ENCODE peak calls at places on chromosomes 2 and 18, in ten cellular contexts. One of them, this sample, is unnamed.

GRCh38 chr2:101305492-101306123 is 2.9 kb downstream of the RNF149 start:
- DNase-seq in lower lobe of right lung: no peak
- DNase-seq in K562: peak
- DNase-seq in epithelial cell of esophagus: peak
- DNase-seq in HL-60: no peak
- DNase-seq in HCT116: no peak
- DNase-seq in foreskin fibroblast: peak
- DNase-seq in hepatocyte: peak
- DNase-seq in endothelial cell of umbilical vein: peak
- DNase-seq in HFF-Myc: no peak
- DNase-seq in this sample: no peak

GRCh38 chr2:9214866-9215265 is 8.3 kb downstream of the ASAP2 start:
- DNase-seq in lower lobe of right lung: no peak
- DNase-seq in K562: no peak
- DNase-seq in epithelial cell of esophagus: no peak
- DNase-seq in HL-60: no peak
- DNase-seq in HCT116: no peak
- DNase-seq in foreskin fibroblast: no peak
- DNase-seq in hepatocyte: no peak
- DNase-seq in endothelial cell of umbilical vein: no peak
- DNase-seq in HFF-Myc: no peak
- DNase-seq in this sample: no peak

GRCh38 chr2:181038796-181039195 is 58.4 kb downstream of the UBE2E3 start:
- DNase-seq in lower lobe of right lung: no peak
- DNase-seq in K562: no peak
- DNase-seq in epithelial cell of esophagus: no peak
- DNase-seq in HL-60: no peak
- DNase-seq in HCT116: no peak
- DNase-seq in foreskin fibroblast: peak
- DNase-seq in hepatocyte: no peak
- DNase-seq in endothelial cell of umbilical vein: no peak
- DNase-seq in HFF-Myc: no peak
- DNase-seq in this sample: no peak

GRCh38 chr2:45533771-45534170 is 77.3 kb downstream of the SRBD1 start:
- DNase-seq in lower lobe of right lung: no peak
- DNase-seq in K562: no peak
- DNase-seq in epithelial cell of esophagus: no peak
- DNase-seq in HL-60: no peak
- DNase-seq in HCT116: no peak
- DNase-seq in foreskin fibroblast: peak
- DNase-seq in hepatocyte: no peak
- DNase-seq in endothelial cell of umbilical vein: no peak
- DNase-seq in HFF-Myc: peak
- DNase-seq in this sample: no peak

GRCh38 chr2:187509667-187510417 is 44.4 kb downstream of the TFPI start:
- DNase-seq in lower lobe of right lung: no peak
- DNase-seq in K562: peak
- DNase-seq in epithelial cell of esophagus: no peak
- DNase-seq in HL-60: no peak
- DNase-seq in HCT116: no peak
- DNase-seq in foreskin fibroblast: no peak
- DNase-seq in hepatocyte: no peak
- DNase-seq in endothelial cell of umbilical vein: no peak
- DNase-seq in HFF-Myc: no peak
- DNase-seq in this sample: no peak

GRCh38 chr2:224520064-224520463 is 65.1 kb downstream of the CUL3 start:
- DNase-seq in lower lobe of right lung: no peak
- DNase-seq in K562: no peak
- DNase-seq in epithelial cell of esophagus: peak
- DNase-seq in HL-60: no peak
- DNase-seq in HCT116: no peak
- DNase-seq in foreskin fibroblast: peak
- DNase-seq in hepatocyte: no peak
- DNase-seq in endothelial cell of umbilical vein: no peak
- DNase-seq in HFF-Myc: peak
- DNase-seq in this sample: peak

GRCh38 chr2:28276076-28276618 is 116.5 kb upstream of the FOSL2 start:
- DNase-seq in lower lobe of right lung: no peak
- DNase-seq in K562: peak
- DNase-seq in epithelial cell of esophagus: peak
- DNase-seq in HL-60: no peak
- DNase-seq in HCT116: peak
- DNase-seq in foreskin fibroblast: peak
- DNase-seq in hepatocyte: peak
- DNase-seq in endothelial cell of umbilical vein: peak
- DNase-seq in HFF-Myc: peak
- DNase-seq in this sample: peak

GRCh38 chr18:74635202-74635969 is 37.7 kb downstream of the ZNF407 start:
- DNase-seq in lower lobe of right lung: peak
- DNase-seq in K562: no peak
- DNase-seq in epithelial cell of esophagus: no peak
- DNase-seq in HL-60: no peak
- DNase-seq in HCT116: no peak
- DNase-seq in foreskin fibroblast: no peak
- DNase-seq in hepatocyte: peak
- DNase-seq in endothelial cell of umbilical vein: no peak
- DNase-seq in HFF-Myc: no peak
- DNase-seq in this sample: no peak

GRCh38 chr2:61722311-61722710 is 131.5 kb downstream of the FAM161A start:
- DNase-seq in lower lobe of right lung: no peak
- DNase-seq in K562: no peak
- DNase-seq in epithelial cell of esophagus: no peak
- DNase-seq in HL-60: no peak
- DNase-seq in HCT116: no peak
- DNase-seq in foreskin fibroblast: no peak
- DNase-seq in hepatocyte: no peak
- DNase-seq in endothelial cell of umbilical vein: no peak
- DNase-seq in HFF-Myc: no peak
- DNase-seq in this sample: no peak

GRCh38 chr2:70767094-70767698 is 804 bp downstream of the ADD2 start:
- DNase-seq in lower lobe of right lung: peak
- DNase-seq in K562: peak
- DNase-seq in epithelial cell of esophagus: no peak
- DNase-seq in HL-60: no peak
- DNase-seq in HCT116: no peak
- DNase-seq in foreskin fibroblast: no peak
- DNase-seq in hepatocyte: peak
- DNase-seq in endothelial cell of umbilical vein: no peak
- DNase-seq in HFF-Myc: no peak
- DNase-seq in this sample: no peak

GRCh38 chr2:238102865-238103264 is 2.7 kb downstream of the ESPNL start:
- DNase-seq in lower lobe of right lung: no peak
- DNase-seq in K562: no peak
- DNase-seq in epithelial cell of esophagus: no peak
- DNase-seq in HL-60: no peak
- DNase-seq in HCT116: no peak
- DNase-seq in foreskin fibroblast: no peak
- DNase-seq in hepatocyte: no peak
- DNase-seq in endothelial cell of umbilical vein: no peak
- DNase-seq in HFF-Myc: no peak
- DNase-seq in this sample: no peak

GRCh38 chr2:159185401-159186130 is 100.9 kb downstream of the WDSUB1 start:
- DNase-seq in lower lobe of right lung: no peak
- DNase-seq in K562: peak
- DNase-seq in epithelial cell of esophagus: peak
- DNase-seq in HL-60: no peak
- DNase-seq in HCT116: peak
- DNase-seq in foreskin fibroblast: no peak
- DNase-seq in hepatocyte: peak
- DNase-seq in endothelial cell of umbilical vein: peak
- DNase-seq in HFF-Myc: no peak
- DNase-seq in this sample: peak

GRCh38 chr2:121647396-121647795 is 1.9 kb downstream of the CLASP1 start:
- DNase-seq in lower lobe of right lung: no peak
- DNase-seq in K562: no peak
- DNase-seq in epithelial cell of esophagus: no peak
- DNase-seq in HL-60: no peak
- DNase-seq in HCT116: no peak
- DNase-seq in foreskin fibroblast: no peak
- DNase-seq in hepatocyte: no peak
- DNase-seq in endothelial cell of umbilical vein: no peak
- DNase-seq in HFF-Myc: no peak
- DNase-seq in this sample: no peak

GRCh38 chr2:54810236-54810635 is 86.8 kb downstream of the EML6 start:
- DNase-seq in lower lobe of right lung: no peak
- DNase-seq in K562: no peak
- DNase-seq in epithelial cell of esophagus: no peak
- DNase-seq in HL-60: no peak
- DNase-seq in HCT116: no peak
- DNase-seq in foreskin fibroblast: no peak
- DNase-seq in hepatocyte: no peak
- DNase-seq in endothelial cell of umbilical vein: no peak
- DNase-seq in HFF-Myc: no peak
- DNase-seq in this sample: no peak

GRCh38 chr18:58953627-58954026 is 89.0 kb downstream of the ZNF532 start:
- DNase-seq in lower lobe of right lung: no peak
- DNase-seq in K562: no peak
- DNase-seq in epithelial cell of esophagus: no peak
- DNase-seq in HL-60: no peak
- DNase-seq in HCT116: no peak
- DNase-seq in foreskin fibroblast: no peak
- DNase-seq in hepatocyte: peak
- DNase-seq in endothelial cell of umbilical vein: peak
- DNase-seq in HFF-Myc: no peak
- DNase-seq in this sample: no peak

GRCh38 chr2:145546091-145546490 is 1026.2 kb upstream of the ZEB2 start:
- DNase-seq in lower lobe of right lung: no peak
- DNase-seq in K562: no peak
- DNase-seq in epithelial cell of esophagus: peak
- DNase-seq in HL-60: no peak
- DNase-seq in HCT116: peak
- DNase-seq in foreskin fibroblast: peak
- DNase-seq in hepatocyte: no peak
- DNase-seq in endothelial cell of umbilical vein: no peak
- DNase-seq in HFF-Myc: peak
- DNase-seq in this sample: peak

DNA sequence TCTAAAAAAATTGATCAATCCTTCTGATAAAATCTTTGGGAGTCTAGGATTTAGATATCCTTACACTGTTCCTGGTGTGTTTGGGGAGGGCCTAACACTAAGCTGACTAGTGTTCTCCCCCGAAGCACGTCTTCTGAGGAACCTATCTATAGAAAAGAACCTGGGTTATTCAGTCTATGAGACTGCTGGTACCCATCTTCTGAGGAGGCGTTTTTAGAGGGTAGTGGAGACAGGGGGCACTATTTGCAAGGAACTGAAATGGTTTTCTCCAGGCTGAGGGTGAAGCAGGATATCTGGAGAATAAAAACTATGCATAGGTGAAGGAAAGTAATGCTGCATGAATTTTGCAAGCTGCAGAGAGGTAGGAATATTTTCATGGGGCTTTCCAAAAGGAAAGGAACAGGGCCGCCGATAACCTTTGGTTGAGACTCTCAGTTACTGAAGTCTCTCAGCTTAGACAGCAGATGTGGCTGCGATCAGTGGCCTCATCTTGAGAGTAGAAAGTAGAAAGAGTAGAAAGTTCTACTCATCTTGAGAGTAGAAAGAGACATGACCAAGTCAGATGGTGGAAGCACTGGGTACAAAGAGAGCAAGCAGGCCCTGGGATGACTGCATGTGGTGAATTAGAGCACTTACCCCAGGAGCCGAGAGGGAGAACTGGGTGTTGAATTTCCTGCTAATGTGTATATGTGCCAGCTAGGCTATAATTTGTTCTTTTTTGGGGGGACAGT is 31.8 kb upstream of the KCNE4 start:
- DNase-seq in lower lobe of right lung: no peak
- DNase-seq in K562: no peak
- DNase-seq in epithelial cell of esophagus: no peak
- DNase-seq in HL-60: no peak
- DNase-seq in HCT116: no peak
- DNase-seq in foreskin fibroblast: no peak
- DNase-seq in hepatocyte: no peak
- DNase-seq in endothelial cell of umbilical vein: no peak
- DNase-seq in HFF-Myc: no peak
- DNase-seq in this sample: no peak
- H3K4me3 ChIP-seq in lower lobe of right lung: no peak
- H3K4me3 ChIP-seq in K562: no peak
- H3K4me3 ChIP-seq in epithelial cell of esophagus: no peak
- H3K4me3 ChIP-seq in HL-60: no peak
- H3K4me3 ChIP-seq in HCT116: no peak
- H3K4me3 ChIP-seq in foreskin fibroblast: no peak
- H3K4me3 ChIP-seq in hepatocyte: no peak
- H3K4me3 ChIP-seq in endothelial cell of umbilical vein: no peak
- H3K4me3 ChIP-seq in HFF-Myc: no peak
- H3K4me3 ChIP-seq in this sample: no peak

GRCh38 chr2:112062894-112063293 is 7.8 kb downstream of the TMEM87B start:
- DNase-seq in lower lobe of right lung: no peak
- DNase-seq in K562: no peak
- DNase-seq in epithelial cell of esophagus: no peak
- DNase-seq in HL-60: no peak
- DNase-seq in HCT116: no peak
- DNase-seq in foreskin fibroblast: no peak
- DNase-seq in hepatocyte: no peak
- DNase-seq in endothelial cell of umbilical vein: no peak
- DNase-seq in HFF-Myc: no peak
- DNase-seq in this sample: no peak
- TF ChIP-seq CTCF in lower lobe of right lung: no peak
- TF ChIP-seq CTCF in K562: no peak
- TF ChIP-seq CTCF in epithelial cell of esophagus: no peak
- TF ChIP-seq CTCF in HL-60: no peak
- TF ChIP-seq CTCF in HCT116: no peak
- TF ChIP-seq CTCF in foreskin fibroblast: no peak
- TF ChIP-seq CTCF in hepatocyte: no peak
- TF ChIP-seq CTCF in endothelial cell of umbilical vein: no peak
- TF ChIP-seq CTCF in HFF-Myc: no peak
- TF ChIP-seq CTCF in this sample: no peak

DNA sequence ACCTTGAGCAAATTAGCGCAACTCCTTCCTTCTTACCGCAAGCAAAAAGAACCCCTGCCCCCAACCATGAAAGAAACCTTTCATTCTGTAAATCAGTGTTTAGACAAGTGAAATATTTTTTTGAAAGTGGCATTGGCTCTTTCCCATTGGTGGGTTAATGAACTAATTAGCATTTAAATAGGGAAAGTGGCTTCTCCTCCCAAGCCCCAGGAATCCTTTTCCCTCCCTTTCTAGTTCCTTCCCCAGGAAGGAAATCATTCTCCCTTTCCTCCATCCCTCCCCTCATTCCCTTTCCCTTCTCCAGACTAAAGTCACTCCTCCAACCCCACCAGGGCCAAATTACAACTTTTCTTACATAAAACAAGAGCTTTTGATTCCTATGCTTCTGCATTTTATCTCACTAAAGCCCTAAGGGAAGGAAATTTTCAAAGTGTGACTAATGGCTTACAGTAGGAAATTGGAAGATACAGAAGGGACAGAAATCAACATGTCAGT is 22.9 kb upstream of the TYMS start:
- DNase-seq in lower lobe of right lung: no peak
- DNase-seq in K562: no peak
- DNase-seq in epithelial cell of esophagus: peak
- DNase-seq in HL-60: no peak
- DNase-seq in HCT116: no peak
- DNase-seq in foreskin fibroblast: no peak
- DNase-seq in hepatocyte: no peak
- DNase-seq in endothelial cell of umbilical vein: peak
- DNase-seq in HFF-Myc: no peak
- DNase-seq in this sample: no peak
- H3K4me3 ChIP-seq in lower lobe of right lung: no peak
- H3K4me3 ChIP-seq in K562: no peak
- H3K4me3 ChIP-seq in epithelial cell of esophagus: no peak
- H3K4me3 ChIP-seq in HL-60: no peak
- H3K4me3 ChIP-seq in HCT116: no peak
- H3K4me3 ChIP-seq in foreskin fibroblast: no peak
- H3K4me3 ChIP-seq in hepatocyte: no peak
- H3K4me3 ChIP-seq in endothelial cell of umbilical vein: no peak
- H3K4me3 ChIP-seq in HFF-Myc: no peak
- H3K4me3 ChIP-seq in this sample: no peak

GRCh38 chr2:164023896-164024295 is 288.1 kb upstream of the FIGN start:
- DNase-seq in lower lobe of right lung: peak
- DNase-seq in K562: no peak
- DNase-seq in epithelial cell of esophagus: no peak
- DNase-seq in HL-60: no peak
- DNase-seq in HCT116: no peak
- DNase-seq in foreskin fibroblast: no peak
- DNase-seq in hepatocyte: no peak
- DNase-seq in endothelial cell of umbilical vein: no peak
- DNase-seq in HFF-Myc: no peak
- DNase-seq in this sample: no peak
- TF ChIP-seq CTCF in lower lobe of right lung: no peak
- TF ChIP-seq CTCF in K562: no peak
- TF ChIP-seq CTCF in epithelial cell of esophagus: no peak
- TF ChIP-seq CTCF in HL-60: no peak
- TF ChIP-seq CTCF in HCT116: no peak
- TF ChIP-seq CTCF in foreskin fibroblast: no peak
- TF ChIP-seq CTCF in hepatocyte: no peak
- TF ChIP-seq CTCF in endothelial cell of umbilical vein: no peak
- TF ChIP-seq CTCF in HFF-Myc: no peak
- TF ChIP-seq CTCF in this sample: peak

This sample was measured in astrocyte of the cerebellum.